ENCODE peak calls at places on chromosomes 11 and 22, in eight cellular contexts. I, T, W, Z, U, L, J and R are unnamed samples.

GRCh38 chr22:22207845-22208564 is 36.6 kb upstream of the VPREB1 start:
- DNase-seq in W (no peak), Z (peak; percentile 85), T (peak; percentile 67), L (peak; percentile 81), U (peak; percentile 46), J (peak; percentile 88), I (peak; percentile 45), R (peak; percentile 44)

GRCh38 chr11:64826578-64827450 is 16.5 kb upstream of the MEN1 start:
- DNase-seq in J (no peak), L (no peak), I (no peak), Z (no peak), T (no peak), U (no peak), W (no peak), R (no peak)

GRCh38 chr11:126163074-126163700 is 48.3 kb downstream of the RPUSD4 start:
- DNase-seq in U (no peak), Z (peak; percentile 53), W (peak; percentile 64), T (peak; percentile 62), I (no peak), J (no peak), L (peak; percentile 10), R (peak; percentile 52)

GRCh38 chr11:109303342-109303741 is 118.6 kb upstream of the C11orf87 start:
- DNase-seq in L (no peak), T (no peak), Z (no peak), W (no peak), U (no peak), J (no peak), I (no peak), R (no peak)

GRCh38 chr11:48005133-48005532 is 24.8 kb downstream of the PTPRJ start:
- DNase-seq in T (no peak), W (no peak), U (no peak), J (no peak), L (peak; percentile 59), I (no peak), Z (no peak), R (no peak)

GRCh38 chr11:129973809-129974208 is 28.8 kb downstream of the PRDM10 start:
- DNase-seq in T (peak; percentile 75), L (no peak), J (no peak), W (no peak), U (no peak), I (no peak), Z (no peak), R (no peak)

GRCh38 chr11:43925932-43926505 is 16.4 kb upstream of the C11orf96 start:
- DNase-seq in J (no peak), T (no peak), Z (no peak), L (no peak), U (no peak), I (no peak), W (no peak), R (no peak)

GRCh38 chr11:126607374-126607773 is 251.9 kb downstream of the ST3GAL4 start:
- DNase-seq in L (peak; percentile 51), W (peak; percentile 38), J (peak; percentile 67), U (peak; percentile 53), Z (peak; percentile 78), I (no peak), T (peak; percentile 68), R (no peak)

GRCh38 chr11:43738600-43739409 is 58.3 kb downstream of the HSD17B12 start:
- DNase-seq in J (peak; percentile 49), U (peak; percentile 22), L (peak; percentile 76), Z (no peak), I (no peak), W (peak; percentile 78), T (no peak), R (no peak)

GRCh38 chr11:73576226-73576625 is 21.7 kb downstream of the FAM168A start:
- DNase-seq in I (no peak), J (no peak), U (no peak), Z (no peak), T (no peak), L (no peak), W (no peak), R (no peak)

GRCh38 chr11:2671748-2672147 is 28.0 kb downstream of the KCNQ1OT1 start:
- DNase-seq in L (no peak), J (no peak), T (no peak), U (peak; percentile 11), Z (peak; percentile 1), I (no peak), W (no peak), R (no peak)

GRCh38 chr22:29351891-29352290 is 36.4 kb upstream of the RASL10A start:
- DNase-seq in Z (no peak), I (no peak), J (no peak), W (no peak), U (no peak), T (no peak), L (peak; percentile 31), R (no peak)

GRCh38 chr11:1484061-1484671 is 2.4 kb downstream of the MOB2 start:
- DNase-seq in T (no peak), W (no peak), L (no peak), U (no peak), Z (no peak), I (no peak), J (no peak), R (no peak)

GRCh38 chr11:107780775-107781174 is 68.9 kb upstream of the SLN start:
- DNase-seq in W (no peak), U (no peak), L (peak; percentile 17), J (no peak), I (no peak), Z (no peak), T (no peak), R (no peak)

GRCh38 chr22:44571566-44572413 is 73.8 kb upstream of the RTL6 start:
- DNase-seq in J (no peak), I (no peak), Z (no peak), W (no peak), T (peak; percentile 27), U (no peak), L (no peak), R (peak; percentile 16)

GRCh38 chr11:107898270-107898669 is 30.0 kb upstream of the RAB39A start:
- DNase-seq in L (peak; percentile 67), W (peak; percentile 18), J (no peak), I (no peak), U (no peak), T (no peak), Z (peak; percentile 28), R (no peak)

GRCh38 chr22:17035246-17035645 is 27.2 kb upstream of the GAB4 start:
- DNase-seq in L (no peak), Z (no peak), T (no peak), W (no peak), U (peak; percentile 47), I (no peak), J (no peak), R (no peak)

GRCh38 chr11:7251836-7252682 is at the start of gene SYT9:
- DNase-seq in T (peak; percentile 75), Z (peak; percentile 53), L (peak; percentile 29), W (no peak), U (peak; percentile 72), I (no peak), J (no peak), R (no peak)

GRCh38 chr11:68925613-68926012 is 21.9 kb downstream of the IGHMBP2 start:
- DNase-seq in W (no peak), J (no peak), L (no peak), I (no peak), T (no peak), U (no peak), Z (no peak), R (no peak)

GRCh38 chr11:83793332-83793731 is 507.2 kb upstream of the CCDC90B start:
- DNase-seq in Z (no peak), W (no peak), T (no peak), U (no peak), I (no peak), J (no peak), L (no peak), R (no peak)

GRCh38 chr11:123483058-123483457 is 53.0 kb downstream of the GRAMD1B start:
- DNase-seq in I (no peak), Z (no peak), W (peak; percentile 3), L (peak; percentile 76), U (no peak), T (no peak), J (no peak), R (no peak)

GRCh38 chr11:111727431-111727830 is 38.8 kb downstream of the PPP2R1B start:
- DNase-seq in L (no peak), W (no peak), J (no peak), T (no peak), U (no peak), I (no peak), Z (no peak), R (no peak)
- TF ChIP-seq CTCF in L (no peak), W (no peak), J (no peak), T (no peak), U (no peak), I (no peak), Z (no peak), R (no peak)

GRCh38 chr11:23956586-23956985 is 540.3 kb upstream of the LUZP2 start:
- DNase-seq in T (no peak), L (peak; percentile 19), Z (no peak), W (no peak), U (no peak), I (no peak), J (no peak), R (no peak)

GRCh38 chr11:23954730-23955129 is 542.1 kb upstream of the LUZP2 start:
- DNase-seq in T (no peak), J (no peak), U (no peak), L (no peak), Z (no peak), I (no peak), W (no peak), R (no peak)

GRCh38 chr11:23959466-23959865 is 537.4 kb upstream of the LUZP2 start:
- DNase-seq in T (no peak), U (no peak), Z (no peak), I (no peak), W (no peak), L (no peak), J (no peak), R (no peak)

GRCh38 chr11:23954317-23954716 is 542.5 kb upstream of the LUZP2 start:
- DNase-seq in Z (no peak), U (no peak), W (no peak), I (no peak), T (no peak), J (no peak), L (no peak), R (no peak)

GRCh38 chr11:23957309-23957708 is 539.5 kb upstream of the LUZP2 start:
- DNase-seq in I (no peak), Z (no peak), L (peak; percentile 47), T (no peak), U (no peak), W (no peak), J (no peak), R (no peak)
- TF ChIP-seq CTCF in I (no peak), Z (no peak), L (no peak), T (no peak), U (no peak), W (no peak), J (no peak), R (no peak)

DNA sequence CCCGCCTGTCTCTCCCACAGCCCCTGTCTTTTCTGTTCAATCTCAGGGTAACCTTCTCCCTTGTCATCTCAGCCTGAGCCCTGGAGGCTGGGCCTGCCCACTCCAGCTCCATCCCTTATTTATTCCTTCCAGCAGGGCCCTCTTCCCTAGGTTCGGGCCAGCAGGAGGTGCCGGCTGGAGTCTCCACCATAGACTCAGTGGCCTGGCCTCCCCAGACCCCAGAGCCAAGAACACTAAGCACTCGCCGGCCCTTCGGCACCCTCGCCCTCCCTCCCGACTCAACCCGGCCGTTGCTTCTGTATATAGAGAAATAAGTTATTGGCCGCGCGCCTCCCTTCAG is 1.4 kb upstream of the RAB1B start:
- DNase-seq in L (no peak), U (no peak), I (no peak), J (no peak), T (no peak), Z (peak; percentile 38), W (no peak), R (no peak)
- TF ChIP-seq CTCF in L (no peak), U (no peak), I (no peak), J (no peak), T (no peak), Z (peak; percentile 16), W (no peak), R (no peak)

GRCh38 chr22:19801340-19802000 is 40.9 kb downstream of the TBX1 start:
- DNase-seq in T (no peak), W (no peak), Z (no peak), U (no peak), I (no peak), J (no peak), L (no peak), R (no peak)
- TF ChIP-seq CTCF in T (no peak), W (no peak), Z (no peak), U (no peak), I (no peak), J (no peak), L (no peak), R (no peak)